ENCODE peak calls at places on chromosomes 13 and 19, in four cellular contexts. P is aorta; N is HCEC 1CT; F is activated CD4-positive, alpha-beta memory T cell treated with anti-CD3 and anti-CD28 coated beads for 36 hours. E is an unnamed sample.

GRCh38 chr13:29805994-29806748 is 44.2 kb downstream of the UBL3 start:
- DNase-seq in F (peak), N (no peak), P (no peak), E (no peak)

GRCh38 chr13:99577934-99578917 is 77.0 kb downstream of the TM9SF2 start:
- DNase-seq in N (peak), P (no peak), F (no peak), E (no peak)

GRCh38 chr19:33402421-33403220 is 29.1 kb downstream of the CEBPG start:
- DNase-seq in P (peak), N (no peak), F (no peak), E (no peak)

GRCh38 chr13:36432106-36432544 is at the start of gene CCNA1:
- DNase-seq in N (no peak), F (peak), P (peak), E (no peak)

GRCh38 chr19:10553943-10554381 is 10.3 kb downstream of the ATG4D start:
- DNase-seq in P (peak), N (no peak), F (peak), E (peak)

GRCh38 chr19:6271721-6272410 is 7.9 kb downstream of the MLLT1 start:
- DNase-seq in P (peak), N (no peak), F (no peak), E (no peak)

GRCh38 chr19:41799444-41800000 is 3.1 kb downstream of the CEACAM3 start:
- DNase-seq in F (no peak), N (no peak), P (no peak), E (no peak)

GRCh38 chr19:17103177-17103576 is 27.6 kb downstream of the MYO9B start:
- DNase-seq in P (no peak), N (peak), F (peak), E (peak)

GRCh38 chr19:23916991-23917390 is 2.3 kb downstream of the ZNF726 start:
- DNase-seq in N (no peak), F (no peak), P (no peak), E (no peak)

GRCh38 chr19:32692727-32693061 is 1.1 kb downstream of the NUDT19 start:
- DNase-seq in N (no peak), F (no peak), P (no peak), E (no peak)

GRCh38 chr13:35343417-35343816 is 133.1 kb downstream of the MAB21L1 start:
- DNase-seq in P (no peak), F (no peak), N (no peak), E (no peak)

GRCh38 chr13:87889241-87889640 is 218.1 kb downstream of the SLITRK5 start:
- DNase-seq in F (no peak), N (no peak), P (no peak), E (no peak)

E was measured in naive thymus-derived CD8-positive, alpha-beta T cell.